ENCODE peak calls at places on chromosome 13, in seven cellular contexts. K is body of pancreas, N is fibroblast of villous mesenchyme, F is Caco-2, J is heart right ventricle, R is OCI-LY7, C is IMR-90. H is an unnamed sample.

GRCh38 chr13:89401209-89401810 is 1730.1 kb downstream of the SLITRK5 start:
- DNase-seq in K (peak), N (peak), F (no peak), J (no peak), R (no peak), C (peak), H (peak)

GRCh38 chr13:28522871-28523270 is 27.9 kb upstream of the FLT1 start:
- DNase-seq in K (no peak), N (no peak), F (no peak), J (no peak), R (no peak), C (no peak), H (no peak)

GRCh38 chr13:114339779-114340534 is 25.7 kb downstream of the CHAMP1 start:
- DNase-seq in K (peak), N (peak), F (peak), J (no peak), R (peak), C (peak), H (peak)

GRCh38 chr13:31631071-31631470 is 108.3 kb upstream of the RXFP2 start:
- DNase-seq in K (no peak), N (no peak), F (no peak), J (no peak), R (no peak), C (no peak), H (no peak)

GRCh38 chr13:95533545-95534135 is 18.9 kb upstream of the CLDN10 start:
- DNase-seq in K (peak), N (no peak), F (no peak), J (no peak), R (no peak), C (no peak), H (no peak)

GRCh38 chr13:21546372-21546771 is 57.6 kb downstream of the MICU2 start:
- DNase-seq in K (no peak), N (peak), F (no peak), J (no peak), R (no peak), C (no peak), H (no peak)

GRCh38 chr13:69109891-69110525 is 997.6 kb upstream of the ATXN8OS start:
- DNase-seq in K (no peak), N (no peak), F (no peak), J (no peak), R (no peak), C (no peak), H (no peak)

GRCh38 chr13:81171065-81171647 is 830.2 kb upstream of the SPRY2 start:
- DNase-seq in K (no peak), N (no peak), F (peak), J (no peak), R (peak), C (no peak), H (peak)

GRCh38 chr13:27262546-27262945 is 8.1 kb upstream of the RASL11A start:
- DNase-seq in K (no peak), N (no peak), F (no peak), J (no peak), R (no peak), C (no peak), H (no peak)

GRCh38 chr13:41942462-41943094 is 18.3 kb downstream of the VWA8 start:
- DNase-seq in K (no peak), N (peak), F (peak), J (no peak), R (peak), C (peak), H (peak)

GRCh38 chr13:72125561-72125960 is 258.6 kb upstream of the DACH1 start:
- DNase-seq in K (no peak), N (peak), F (no peak), J (no peak), R (no peak), C (no peak), H (no peak)

GRCh38 chr13:39417643-39418042 is 185.3 kb downstream of the LHFPL6 start:
- DNase-seq in K (no peak), N (peak), F (peak), J (no peak), R (no peak), C (peak), H (peak)

GRCh38 chr13:62653371-62653770 is 1237.7 kb upstream of the PCDH20 start:
- DNase-seq in K (no peak), N (no peak), F (no peak), J (no peak), R (no peak), C (peak), H (no peak)

GRCh38 chr13:21966014-21966413 is 295.1 kb downstream of the FGF9 start:
- DNase-seq in K (no peak), N (no peak), F (no peak), J (no peak), R (no peak), C (no peak), H (no peak)

GRCh38 chr13:102091231-102091630 is 310.6 kb downstream of the FGF14 start:
- DNase-seq in K (no peak), N (no peak), F (peak), J (no peak), R (no peak), C (no peak), H (no peak)

GRCh38 chr13:80419416-80419815 is 78.5 kb upstream of the SPRY2 start:
- DNase-seq in K (no peak), N (no peak), F (no peak), J (no peak), R (no peak), C (no peak), H (no peak)

GRCh38 chr13:103236213-103236612 is 170.0 kb upstream of the SLC10A2 start:
- DNase-seq in K (no peak), N (peak), F (peak), J (no peak), R (no peak), C (no peak), H (peak)

GRCh38 chr13:98839826-98840769 is 87.6 kb upstream of the SLC15A1 start:
- DNase-seq in K (peak), N (peak), F (peak), J (peak), R (peak), C (peak), H (peak)

GRCh38 chr13:113093580-113094409 is 11.8 kb upstream of the F7 start:
- DNase-seq in K (no peak), N (no peak), F (no peak), J (no peak), R (no peak), C (no peak), H (no peak)

GRCh38 chr13:114077938-114078335 is 54.5 kb downstream of the RASA3 start:
- DNase-seq in K (no peak), N (peak), F (no peak), J (no peak), R (no peak), C (peak), H (peak)

GRCh38 chr13:27053902-27054595 is 117.6 kb downstream of the USP12 start:
- DNase-seq in K (no peak), N (peak), F (no peak), J (no peak), R (no peak), C (peak), H (peak)

GRCh38 chr13:50386527-50387123 is 371.4 kb downstream of the KCNRG start:
- DNase-seq in K (no peak), N (peak), F (no peak), J (peak), R (no peak), C (peak), H (peak)

GRCh38 chr13:75637101-75637774 is 1.1 kb downstream of the LMO7 start:
- DNase-seq in K (no peak), N (peak), F (peak), J (no peak), R (no peak), C (no peak), H (no peak)

GRCh38 chr13:31008400-31009115 is 76.1 kb downstream of the TEX26 start:
- DNase-seq in K (no peak), N (no peak), F (no peak), J (no peak), R (no peak), C (peak), H (no peak)

GRCh38 chr13:84230568-84230967 is 348.3 kb upstream of the SLITRK1 start:
- DNase-seq in K (no peak), N (no peak), F (no peak), J (no peak), R (no peak), C (no peak), H (no peak)

GRCh38 chr13:28137556-28137955 is 789 bp upstream of the PAN3 start:
- DNase-seq in K (peak), N (no peak), F (no peak), J (no peak), R (no peak), C (no peak), H (peak)

GRCh38 chr13:70950664-70951063 is 842.4 kb upstream of the KLHL1 start:
- DNase-seq in K (no peak), N (no peak), F (no peak), J (no peak), R (no peak), C (no peak), H (no peak)

GRCh38 chr13:98476106-98476505 is 100.8 kb downstream of the STK24 start:
- DNase-seq in K (peak), N (no peak), F (no peak), J (no peak), R (no peak), C (no peak), H (no peak)

GRCh38 chr13:45121421-45121820 is 1.1 kb downstream of the GTF2F2 start:
- DNase-seq in K (no peak), N (peak), F (peak), J (no peak), R (peak), C (peak), H (peak)

GRCh38 chr13:78750735-78751134 is 91.8 kb upstream of the OBI1 start:
- DNase-seq in K (no peak), N (no peak), F (no peak), J (no peak), R (no peak), C (no peak), H (no peak)

GRCh38 chr13:73069206-73069815 is 10.5 kb downstream of the KLF5 start:
- DNase-seq in K (no peak), N (peak), F (no peak), J (no peak), R (no peak), C (peak), H (peak)

GRCh38 chr13:98044301-98044700 is 90.8 kb downstream of the IPO5 start:
- DNase-seq in K (no peak), N (no peak), F (no peak), J (no peak), R (no peak), C (no peak), H (no peak)

GRCh38 chr13:41562083-41562482 is 104.7 kb downstream of the RGCC start:
- DNase-seq in K (peak), N (peak), F (no peak), J (peak), R (no peak), C (peak), H (peak)

GRCh38 chr13:30863796-30864195 is 42.3 kb upstream of the MEDAG start:
- DNase-seq in K (no peak), N (no peak), F (no peak), J (no peak), R (no peak), C (no peak), H (no peak)

GRCh38 chr13:30376426-30377311 is 45.6 kb upstream of the UBE2L5 start:
- DNase-seq in K (peak), N (no peak), F (peak), J (no peak), R (peak), C (no peak), H (no peak)

GRCh38 chr13:26872444-26873173 is 112.0 kb upstream of the GPR12 start:
- DNase-seq in K (peak), N (peak), F (peak), J (peak), R (peak), C (peak), H (peak)

GRCh38 chr13:32538234-32538620 is 368 bp downstream of the N4BP2L2 start:
- DNase-seq in K (peak), N (peak), F (no peak), J (peak), R (no peak), C (peak), H (no peak)

GRCh38 chr13:29937836-29938235 is 87.4 kb upstream of the UBL3 start:
- DNase-seq in K (no peak), N (no peak), F (no peak), J (no peak), R (no peak), C (no peak), H (no peak)

GRCh38 chr13:38902551-38902950 is 88.1 kb downstream of the STOML3 start:
- DNase-seq in K (no peak), N (no peak), F (no peak), J (no peak), R (no peak), C (no peak), H (no peak)

GRCh38 chr13:79393564-79394249 is 12.3 kb downstream of the RBM26 start:
- DNase-seq in K (peak), N (no peak), F (peak), J (no peak), R (peak), C (no peak), H (no peak)

DNA sequence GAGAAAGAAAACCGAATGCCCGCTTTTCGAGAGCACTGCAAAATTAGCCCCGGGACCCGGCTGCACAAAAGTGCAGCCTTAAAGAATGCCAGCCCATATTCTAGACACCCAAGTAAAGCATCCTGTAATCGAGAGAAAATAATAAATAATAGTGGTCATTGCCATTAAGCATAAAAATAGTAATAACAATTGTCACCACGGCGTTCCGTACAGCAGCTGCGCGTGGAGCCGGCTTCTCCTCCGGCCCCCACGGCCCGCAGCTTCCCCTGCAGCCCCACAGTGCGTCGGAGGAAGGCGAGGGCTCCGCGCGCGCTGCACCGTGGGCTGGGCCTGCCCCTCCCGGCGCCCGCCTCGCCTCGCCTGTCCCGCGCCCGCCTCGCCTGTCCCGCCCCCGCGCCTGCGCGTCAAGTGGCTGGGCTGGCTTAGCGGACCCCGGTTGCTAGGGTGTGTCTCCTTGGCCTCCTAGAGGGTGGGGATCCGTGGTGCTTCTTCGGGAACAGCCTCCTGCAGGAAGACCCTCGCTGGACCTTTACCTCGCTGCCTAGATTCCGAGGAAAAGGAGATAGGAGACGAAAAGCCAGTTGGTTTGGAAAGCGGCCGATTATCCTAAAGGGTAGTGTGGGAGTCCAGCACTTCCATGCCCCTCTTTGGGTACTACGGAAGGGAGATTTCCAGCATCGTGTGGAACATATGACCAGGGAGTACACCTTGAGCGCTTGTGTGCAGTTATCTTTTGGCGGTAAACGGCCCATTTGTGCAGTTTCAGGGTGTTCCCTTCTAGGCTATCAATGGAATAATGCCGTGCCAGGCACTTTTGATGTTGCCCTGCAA is at the start of gene LRRC63:
- DNase-seq in K (peak), N (peak), F (peak), J (peak), R (no peak), C (no peak), H (peak)
- H3K4me3 ChIP-seq in K (no peak), N (peak), F (peak), J (peak), R (no peak), C (peak), H (peak)

DNA sequence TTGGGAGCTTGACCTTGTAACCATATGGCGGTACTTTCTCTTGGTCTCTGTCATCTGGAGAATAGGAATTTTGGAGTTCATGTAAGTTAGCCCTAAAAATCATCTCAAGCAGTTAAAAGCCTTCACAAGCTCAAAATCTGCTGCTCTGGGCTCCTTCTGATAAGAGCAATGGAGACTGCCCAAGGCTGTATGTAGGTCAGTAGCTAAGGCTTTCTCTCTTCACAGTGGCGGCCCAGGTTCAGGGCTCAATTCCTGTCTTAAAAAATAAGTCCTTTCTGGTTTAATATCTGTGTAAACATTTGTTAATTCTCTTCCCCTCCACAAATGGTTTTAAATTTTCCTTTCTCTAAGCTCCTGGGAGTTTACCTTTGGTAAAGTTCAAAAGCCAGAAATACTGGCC is 45.4 kb upstream of the ANKRD10 start:
- DNase-seq in K (no peak), N (no peak), F (no peak), J (no peak), R (no peak), C (no peak), H (no peak)
- TF ChIP-seq CTCF in K (no peak), N (no peak), F (no peak), J (no peak), R (no peak), C (no peak), H (no peak)

DNA sequence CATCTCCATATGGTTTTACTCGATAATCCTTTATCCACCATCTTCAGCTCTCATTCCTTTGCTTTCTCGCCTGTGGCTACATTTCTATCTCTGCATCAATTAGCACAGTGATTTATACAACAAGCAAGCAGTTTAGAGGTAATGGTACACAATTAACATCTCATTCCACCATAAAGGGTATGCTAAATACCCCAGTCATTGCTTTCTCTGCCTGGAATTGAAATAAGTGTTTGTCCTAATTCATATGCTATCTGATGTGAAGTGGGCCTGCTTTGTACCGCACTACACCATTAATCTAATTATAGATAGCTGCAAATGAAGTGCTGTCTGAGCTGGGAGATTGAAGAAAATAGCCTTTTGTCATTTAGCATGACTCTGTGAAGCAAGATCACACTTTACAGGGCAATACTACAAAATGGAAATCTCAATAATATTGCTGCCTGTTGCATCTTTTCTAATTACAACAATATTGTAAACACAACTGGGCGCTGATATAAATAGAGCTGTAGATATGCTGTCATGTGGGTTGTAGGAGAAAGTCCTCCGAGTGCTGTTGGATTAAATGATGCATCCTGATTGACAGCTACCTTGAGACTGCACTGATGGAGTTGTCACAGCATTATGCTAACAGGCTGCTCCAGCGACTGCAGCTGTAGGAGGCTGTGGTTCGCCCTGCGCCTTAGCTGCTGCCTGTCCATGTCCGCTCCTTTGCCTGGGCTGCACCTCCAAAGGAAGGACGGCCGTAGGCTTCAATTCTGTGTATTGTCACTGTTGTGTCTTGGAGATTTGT is 78.2 kb downstream of the GGACT start:
- DNase-seq in K (no peak), N (no peak), F (no peak), J (no peak), R (no peak), C (no peak), H (no peak)
- H3K4me3 ChIP-seq in K (no peak), N (no peak), F (no peak), J (no peak), R (no peak), C (no peak), H (no peak)

DNA sequence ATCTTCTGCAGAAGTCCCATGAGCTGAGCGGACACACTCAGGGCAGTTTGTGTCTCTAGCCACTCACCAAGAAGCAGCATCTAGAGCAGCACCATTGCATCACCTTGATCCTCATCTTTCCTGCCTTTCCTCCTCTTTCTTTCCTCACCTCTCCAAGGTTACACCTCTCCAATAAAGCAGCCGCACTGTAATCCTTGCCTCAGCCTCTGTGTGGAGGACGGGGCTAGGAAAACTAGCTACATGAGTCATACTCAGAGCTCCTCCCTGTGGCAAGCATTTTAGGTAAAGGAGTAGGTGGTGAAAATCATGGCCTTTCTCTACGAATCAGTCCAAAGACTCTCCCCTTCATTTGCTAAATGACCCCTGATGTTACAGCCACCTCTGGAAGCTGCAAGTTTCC is 108.8 kb downstream of the DNAJC15 start:
- DNase-seq in K (peak), N (peak), F (peak), J (no peak), R (peak), C (peak), H (peak)
- TF ChIP-seq CTCF in K (no peak), N (peak), F (peak), J (peak), R (peak), C (peak), H (peak)

GRCh38 chr13:110600261-110600819 is 15.0 kb upstream of the NAXD start:
- DNase-seq in K (no peak), N (no peak), F (peak), J (no peak), R (no peak), C (no peak), H (no peak)
- H3K4me3 ChIP-seq in K (no peak), N (no peak), F (no peak), J (no peak), R (no peak), C (no peak), H (no peak)

GRCh38 chr13:51913421-51914136 is 51.8 kb downstream of the CCDC70 start:
- DNase-seq in K (no peak), N (no peak), F (no peak), J (no peak), R (peak), C (no peak), H (no peak)
- TF ChIP-seq CTCF in K (no peak), N (no peak), F (no peak), J (no peak), R (peak), C (no peak), H (no peak)

DNA sequence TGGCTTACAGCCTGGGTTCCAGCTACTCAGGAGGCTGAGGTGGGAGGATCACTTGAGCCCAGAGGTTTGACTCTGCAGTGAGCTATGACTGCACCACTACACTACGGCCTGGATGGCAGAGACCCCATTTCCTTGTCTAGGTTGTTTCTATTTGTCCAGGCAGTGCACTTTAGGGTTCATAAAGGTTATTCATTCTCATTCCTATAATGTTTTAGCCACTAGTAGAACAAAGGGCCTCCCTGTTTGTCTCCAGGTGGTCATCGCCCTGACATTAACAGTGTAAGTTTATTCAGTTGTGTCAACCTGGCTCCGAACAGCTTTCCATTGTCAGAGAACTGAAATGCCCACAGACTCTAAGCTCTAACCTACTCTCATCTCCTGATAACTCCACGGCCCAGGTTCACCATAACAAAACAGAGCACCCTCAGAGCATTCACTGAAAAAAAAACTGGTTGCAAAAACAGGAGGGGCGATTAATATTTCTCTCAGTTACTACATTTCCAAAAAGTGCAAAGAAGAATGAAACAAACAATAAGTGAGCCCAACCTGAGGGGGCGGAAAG is 37.1 kb downstream of the SMAD9 start:
- DNase-seq in K (no peak), N (no peak), F (peak), J (no peak), R (no peak), C (no peak), H (no peak)
- H3K4me3 ChIP-seq in K (no peak), N (no peak), F (no peak), J (no peak), R (no peak), C (no peak), H (no peak)